ENCODE peak calls at places on chromosomes 12 and 14, in five cellular contexts. One of them, this sample, is unnamed.

GRCh38 chr14:94059998-94060397 is 21.0 kb downstream of the DDX24 start:
- DNase-seq in epithelial cell of esophagus: no peak
- DNase-seq in esophagus squamous epithelium: no peak
- DNase-seq in SK-N-SH: no peak
- DNase-seq in OCI-LY7: no peak
- DNase-seq in this sample: no peak

GRCh38 chr12:6871052-6871957 is 1.8 kb downstream of the SPSB2 start:
- DNase-seq in esophagus squamous epithelium: no peak
- DNase-seq in epithelial cell of esophagus: peak
- DNase-seq in OCI-LY7: peak
- DNase-seq in SK-N-SH: no peak
- DNase-seq in this sample: no peak

GRCh38 chr14:100065942-100066574 is 836 bp downstream of the EVL start:
- DNase-seq in SK-N-SH: no peak
- DNase-seq in esophagus squamous epithelium: no peak
- DNase-seq in epithelial cell of esophagus: no peak
- DNase-seq in OCI-LY7: peak
- DNase-seq in this sample: no peak

GRCh38 chr12:53230971-53231858 is 794 bp downstream of the RARG start:
- DNase-seq in epithelial cell of esophagus: no peak
- DNase-seq in esophagus squamous epithelium: no peak
- DNase-seq in OCI-LY7: no peak
- DNase-seq in SK-N-SH: no peak
- DNase-seq in this sample: no peak

GRCh38 chr12:78651755-78652154 is 212.8 kb upstream of the SYT1 start:
- DNase-seq in OCI-LY7: no peak
- DNase-seq in epithelial cell of esophagus: no peak
- DNase-seq in esophagus squamous epithelium: no peak
- DNase-seq in SK-N-SH: peak
- DNase-seq in this sample: no peak

GRCh38 chr12:53427905-53428594 is 4.4 kb downstream of the AMHR2 start:
- DNase-seq in epithelial cell of esophagus: peak
- DNase-seq in OCI-LY7: no peak
- DNase-seq in esophagus squamous epithelium: no peak
- DNase-seq in SK-N-SH: no peak
- DNase-seq in this sample: peak

GRCh38 chr12:121295746-121296617 is 527 bp downstream of the CAMKK2 start:
- DNase-seq in esophagus squamous epithelium: no peak
- DNase-seq in SK-N-SH: peak
- DNase-seq in OCI-LY7: peak
- DNase-seq in epithelial cell of esophagus: peak
- DNase-seq in this sample: no peak

GRCh38 chr14:73810478-73811163 is 41.0 kb upstream of the PTGR2 start:
- DNase-seq in OCI-LY7: no peak
- DNase-seq in epithelial cell of esophagus: no peak
- DNase-seq in SK-N-SH: no peak
- DNase-seq in esophagus squamous epithelium: no peak
- DNase-seq in this sample: no peak

GRCh38 chr12:52499836-52500560 is 6.9 kb upstream of the KRT6A start:
- DNase-seq in epithelial cell of esophagus: no peak
- DNase-seq in esophagus squamous epithelium: no peak
- DNase-seq in SK-N-SH: no peak
- DNase-seq in OCI-LY7: no peak
- DNase-seq in this sample: no peak

GRCh38 chr12:43571885-43572284 is 19.9 kb upstream of the ADAMTS20 start:
- DNase-seq in epithelial cell of esophagus: no peak
- DNase-seq in OCI-LY7: no peak
- DNase-seq in SK-N-SH: no peak
- DNase-seq in esophagus squamous epithelium: no peak
- DNase-seq in this sample: no peak

GRCh38 chr12:64459388-64460024 is 7.6 kb downstream of the TBK1 start:
- DNase-seq in SK-N-SH: no peak
- DNase-seq in epithelial cell of esophagus: no peak
- DNase-seq in OCI-LY7: no peak
- DNase-seq in esophagus squamous epithelium: no peak
- DNase-seq in this sample: no peak
- H3K4me3 ChIP-seq in SK-N-SH: no peak
- H3K4me3 ChIP-seq in epithelial cell of esophagus: no peak
- H3K4me3 ChIP-seq in OCI-LY7: peak
- H3K4me3 ChIP-seq in esophagus squamous epithelium: no peak
- H3K4me3 ChIP-seq in this sample: no peak

GRCh38 chr12:46390881-46391280 is 18.3 kb upstream of the SLC38A2 start:
- DNase-seq in epithelial cell of esophagus: no peak
- DNase-seq in SK-N-SH: no peak
- DNase-seq in OCI-LY7: no peak
- DNase-seq in esophagus squamous epithelium: no peak
- DNase-seq in this sample: no peak
- TF ChIP-seq CTCF in epithelial cell of esophagus: no peak
- TF ChIP-seq CTCF in SK-N-SH: no peak
- TF ChIP-seq CTCF in OCI-LY7: no peak
- TF ChIP-seq CTCF in esophagus squamous epithelium: no peak
- TF ChIP-seq CTCF in this sample: no peak

DNA sequence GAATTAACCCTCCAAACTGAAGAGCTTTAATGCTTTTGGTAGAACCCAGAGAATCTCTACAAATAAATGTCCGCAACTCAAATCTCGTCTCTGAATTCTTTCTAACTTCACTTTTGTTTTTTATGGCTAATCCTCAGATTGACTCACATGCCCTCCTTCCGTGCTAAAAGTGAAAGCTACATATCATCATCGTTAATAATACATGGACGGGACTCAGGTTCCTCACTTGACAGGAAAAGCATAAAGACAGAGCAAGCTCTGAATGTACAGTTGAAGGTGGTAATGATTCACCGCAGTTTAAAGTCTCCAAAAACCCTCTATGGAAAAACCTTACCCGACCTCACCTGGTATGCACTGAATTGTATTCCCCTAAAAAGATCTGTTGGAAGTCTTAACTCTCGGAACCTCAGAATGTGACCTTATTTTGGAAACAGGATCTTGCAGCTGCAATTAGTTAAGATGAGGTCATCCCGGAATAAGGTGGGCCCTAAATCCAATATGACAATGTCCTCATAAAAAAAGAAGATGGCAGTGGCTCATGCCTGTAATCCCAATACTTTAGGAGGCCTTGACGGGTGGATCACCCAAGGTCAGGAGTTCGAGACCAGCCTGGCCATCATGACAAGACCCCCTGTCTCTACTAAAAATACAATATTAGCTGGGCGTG is 147.4 kb upstream of the FOXN3 start:
- DNase-seq in esophagus squamous epithelium: no peak
- DNase-seq in OCI-LY7: no peak
- DNase-seq in epithelial cell of esophagus: no peak
- DNase-seq in SK-N-SH: no peak
- DNase-seq in this sample: no peak
- H3K4me3 ChIP-seq in esophagus squamous epithelium: no peak
- H3K4me3 ChIP-seq in OCI-LY7: no peak
- H3K4me3 ChIP-seq in epithelial cell of esophagus: no peak
- H3K4me3 ChIP-seq in SK-N-SH: no peak
- H3K4me3 ChIP-seq in this sample: no peak

GRCh38 chr14:28901631-28902030 is 135.0 kb downstream of the FOXG1 start:
- DNase-seq in epithelial cell of esophagus: no peak
- DNase-seq in OCI-LY7: no peak
- DNase-seq in SK-N-SH: no peak
- DNase-seq in esophagus squamous epithelium: no peak
- DNase-seq in this sample: no peak

DNA sequence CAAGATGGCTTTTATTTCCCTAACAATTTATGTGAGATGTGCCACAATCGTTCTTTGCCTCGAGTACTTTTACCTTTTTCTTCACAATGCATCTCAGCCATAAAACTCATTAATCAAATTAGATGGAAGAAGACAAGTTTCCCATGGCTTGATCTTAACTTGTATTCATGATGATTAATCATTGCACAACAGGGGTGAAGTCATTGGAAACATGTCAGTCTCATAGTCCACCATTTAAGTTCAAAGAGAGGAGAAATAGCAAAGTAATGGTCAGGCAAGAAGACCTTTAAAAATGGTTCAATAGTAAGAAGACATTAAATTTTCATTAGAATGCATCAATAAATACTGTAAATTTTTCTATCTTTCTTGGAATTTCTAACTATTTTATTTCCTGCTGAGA is 136.3 kb downstream of the FOXG1 start:
- DNase-seq in OCI-LY7: no peak
- DNase-seq in epithelial cell of esophagus: peak
- DNase-seq in esophagus squamous epithelium: no peak
- DNase-seq in SK-N-SH: no peak
- DNase-seq in this sample: no peak
- TF ChIP-seq CTCF in OCI-LY7: no peak
- TF ChIP-seq CTCF in epithelial cell of esophagus: no peak
- TF ChIP-seq CTCF in esophagus squamous epithelium: no peak
- TF ChIP-seq CTCF in SK-N-SH: no peak
- TF ChIP-seq CTCF in this sample: no peak